ENCODE peak calls at places on chromosomes 5 and 9, in seven cellular contexts. E is NCI-H510A; V is progenitor cell of endocrine pancreas; L is ELR; G is stimulated activated CD4-positive, alpha-beta T cell treated with anti-CD3 and anti-CD28 coated beads, Interleukin-2, amount 100 ng/mL, for 24 hours; D is glomerular endothelial cell; W is bronchial epithelial cell. N is an unnamed sample.

GRCh38 chr9:33295571-33295970 is 5.3 kb downstream of the NFX1 start:
- DNase-seq in E (no peak), V (no peak), L (no peak), G (no peak), D (no peak), W (no peak), N (peak; percentile 58)

GRCh38 chr5:36728697-36729543 is 122.5 kb downstream of the SLC1A3 start:
- DNase-seq in E (no peak), V (no peak), L (peak; percentile 78), G (no peak), D (peak; percentile 62), W (peak; percentile 71), N (peak; percentile 60)

GRCh38 chr9:78695521-78695920 is 398.6 kb downstream of the PSAT1 start:
- DNase-seq in E (peak; percentile 18), V (no peak), L (no peak), G (no peak), D (no peak), W (no peak), N (no peak)

GRCh38 chr5:94463739-94464138 is 154.7 kb downstream of the KIAA0825 start:
- DNase-seq in E (no peak), V (no peak), L (no peak), G (no peak), D (no peak), W (no peak), N (no peak)

GRCh38 chr5:34957857-34958690 is 28.7 kb downstream of the DNAJC21 start:
- DNase-seq in E (no peak), V (no peak), L (peak; percentile 51), G (peak; percentile 4), D (peak; percentile 4), W (peak; percentile 32), N (peak; percentile 54)

GRCh38 chr5:10332301-10332700 is 21.2 kb upstream of the MARCHF6 start:
- DNase-seq in E (no peak), V (no peak), L (no peak), G (no peak), D (no peak), W (no peak), N (no peak)

GRCh38 chr9:68513981-68514380 is 26.7 kb downstream of the TMEM252 start:
- DNase-seq in E (no peak), V (no peak), L (no peak), G (no peak), D (no peak), W (no peak), N (no peak)

GRCh38 chr5:107451028-107451427 is 219.7 kb downstream of the EFNA5 start:
- DNase-seq in E (no peak), V (no peak), L (no peak), G (no peak), D (no peak), W (no peak), N (no peak)

GRCh38 chr5:98657559-98657958 is 115.9 kb upstream of the RGMB start:
- DNase-seq in E (no peak), V (no peak), L (no peak), G (no peak), D (no peak), W (no peak), N (no peak)

GRCh38 chr5:150511641-150512367 is 3.9 kb downstream of the NDST1 start:
- DNase-seq in E (no peak), V (no peak), L (peak; percentile 64), G (no peak), D (no peak), W (peak; percentile 75), N (no peak)

N was measured in GM13977.